ENCODE peak calls at places on chromosomes 5 and 9, in four cellular contexts. H, W, K and Z are unnamed samples.

GRCh38 chr9:4145482-4145881 is 154.4 kb downstream of the GLIS3 start:
- DNase-seq in H (no peak), W (no peak), K (no peak), Z (no peak)

GRCh38 chr5:31412324-31412723 is 119.6 kb downstream of the DROSHA start:
- DNase-seq in H (no peak), W (no peak), K (no peak), Z (no peak)

GRCh38 chr9:91241909-91242308 is 119.8 kb downstream of the AUH start:
- DNase-seq in H (no peak), W (no peak), K (no peak), Z (peak)

GRCh38 chr5:157710887-157711286 is 20.3 kb upstream of the THG1L start:
- DNase-seq in H (no peak), W (no peak), K (peak), Z (no peak)

GRCh38 chr5:91311697-91312501 is 71.2 kb downstream of the ARRDC3 start:
- DNase-seq in H (peak), W (peak), K (peak), Z (peak)

GRCh38 chr9:127076860-127077657 is 45.4 kb downstream of the ANGPTL2 start:
- DNase-seq in H (no peak), W (no peak), K (no peak), Z (no peak)

GRCh38 chr9:99105152-99106043 is 485 bp downstream of the TGFBR1 start:
- DNase-seq in H (peak), W (peak), K (peak), Z (peak)

GRCh38 chr5:108481355-108481931 is 99.5 kb upstream of the FBXL17 start:
- DNase-seq in H (no peak), W (no peak), K (peak), Z (no peak)

GRCh38 chr5:97167435-97167834 is 15.6 kb downstream of the RIOK2 start:
- DNase-seq in H (no peak), W (no peak), K (no peak), Z (no peak)

GRCh38 chr5:159581502-159582249 is 251.4 kb upstream of the IL12B start:
- DNase-seq in H (no peak), W (peak), K (peak), Z (peak)

GRCh38 chr5:133552925-133553525 is 59.3 kb downstream of the FSTL4 start:
- DNase-seq in H (peak), W (peak), K (peak), Z (peak)

GRCh38 chr5:89211836-89212235 is 328.9 kb upstream of the MEF2C start:
- DNase-seq in H (no peak), W (no peak), K (peak), Z (no peak)

GRCh38 chr5:96431376-96432244 is 1.4 kb downstream of the PCSK1 start:
- DNase-seq in H (no peak), W (no peak), K (peak), Z (no peak)

DNA sequence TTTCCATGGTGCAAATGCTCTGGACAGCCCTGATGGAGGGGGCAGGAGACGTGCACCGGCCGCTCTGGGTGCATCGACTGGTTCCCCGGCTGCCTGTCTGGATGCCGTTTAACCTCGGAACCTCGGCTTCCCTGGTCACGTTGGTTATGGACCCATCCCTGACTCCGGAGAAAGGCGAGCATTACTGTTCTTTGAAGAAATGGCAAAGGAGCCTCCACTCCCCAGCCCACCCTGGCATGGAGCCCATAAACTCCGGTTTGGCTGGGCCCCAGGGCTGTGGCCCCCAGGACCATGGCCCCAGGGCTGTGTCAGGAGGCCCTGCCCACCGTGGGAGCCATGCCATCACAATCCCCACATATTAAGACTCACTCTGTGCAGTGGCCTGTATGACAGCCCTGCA is 28.9 kb downstream of the DBH start:
- DNase-seq in H (no peak), W (no peak), K (no peak), Z (no peak)
- H3K27ac ChIP-seq in H (no peak), W (no peak), K (no peak), Z (no peak)

GRCh38 chr5:54959673-54960418 is 25.5 kb downstream of the ESM1 start:
- DNase-seq in H (peak), W (no peak), K (no peak), Z (no peak)
- H3K4me3 ChIP-seq in H (no peak), W (no peak), K (no peak), Z (no peak)

DNA sequence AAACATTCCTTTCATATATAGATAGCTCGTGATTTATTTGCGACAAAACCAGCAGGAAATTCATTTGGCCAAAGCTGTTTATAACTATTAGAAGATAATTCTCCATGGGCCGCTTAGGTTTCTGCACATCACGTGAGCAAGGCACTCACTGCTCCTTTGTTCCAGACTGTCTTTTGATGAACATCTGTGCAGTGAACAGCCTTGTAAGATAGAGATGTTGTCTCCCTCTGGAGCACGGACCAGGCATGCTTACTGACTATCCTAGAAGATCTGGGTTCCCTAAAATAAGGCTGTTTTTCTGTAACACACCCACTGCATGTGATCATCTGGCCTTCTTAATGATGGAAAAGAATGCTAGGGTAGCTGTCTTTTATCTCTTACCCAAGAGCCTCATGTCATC is 30.9 kb downstream of the YIPF5 start:
- DNase-seq in H (no peak), W (no peak), K (no peak), Z (no peak)
- TF ChIP-seq CTCF in H (no peak), W (no peak), K (no peak), Z (no peak)

GRCh38 chr5:141874262-141874964 is 3.8 kb downstream of the PCDH1 start:
- DNase-seq in H (peak), W (no peak), K (no peak), Z (no peak)
- H3K27ac ChIP-seq in H (peak), W (no peak), K (no peak), Z (peak)

GRCh38 chr5:72106922-72107873 is at the start of gene MAP1B:
- DNase-seq in H (no peak), W (peak), K (peak), Z (no peak)
- H3K4me3 ChIP-seq in H (peak), W (peak), K (peak), Z (peak)

GRCh38 chr5:11075010-11075860 is 314.2 kb upstream of the DAP start:
- DNase-seq in H (no peak), W (no peak), K (no peak), Z (no peak)
- TF ChIP-seq CTCF in H (no peak), W (no peak), K (no peak), Z (no peak)